ENCODE peak calls at places on chromosomes 13 and 19, in seven cellular contexts. O, W, U, Q, P, H and A are unnamed samples.

GRCh38 chr13:41565221-41565620 is 107.9 kb downstream of the RGCC start:
- DNase-seq in O (no peak), W (no peak), U (peak; percentile 89), Q (no peak), P (peak; percentile 51), H (no peak), A (peak; percentile 16)

GRCh38 chr19:3006075-3006767 is 22.9 kb downstream of the TLE2 start:
- DNase-seq in O (peak; percentile 90), W (no peak), U (no peak), Q (peak; percentile 30), P (no peak), H (no peak), A (no peak)

GRCh38 chr19:41265376-41266153 is 1.4 kb downstream of the HNRNPUL1 start:
- DNase-seq in O (peak; percentile 51), W (no peak), U (no peak), Q (peak; percentile 23), P (peak; percentile 30), H (no peak), A (peak; percentile 41)

GRCh38 chr19:57263244-57263643 is 17.0 kb upstream of the ZNF460 start:
- DNase-seq in O (no peak), W (no peak), U (no peak), Q (no peak), P (no peak), H (no peak), A (no peak)

GRCh38 chr13:66414196-66414800 is 815.8 kb downstream of the PCDH9 start:
- DNase-seq in O (no peak), W (no peak), U (no peak), Q (no peak), P (no peak), H (no peak), A (no peak)

GRCh38 chr13:100825551-100825950 is 151.0 kb upstream of the TMTC4 start:
- DNase-seq in O (no peak), W (no peak), U (no peak), Q (no peak), P (no peak), H (no peak), A (peak; percentile 14)

GRCh38 chr19:4260605-4261191 is 13.8 kb downstream of the YJU2 start:
- DNase-seq in O (no peak), W (no peak), U (no peak), Q (no peak), P (no peak), H (no peak), A (no peak)

GRCh38 chr19:5253403-5254110 is 87.1 kb downstream of the PTPRS start:
- DNase-seq in O (no peak), W (no peak), U (no peak), Q (no peak), P (peak; percentile 64), H (no peak), A (no peak)

GRCh38 chr13:97810152-97810551 is 143.3 kb upstream of the IPO5 start:
- DNase-seq in O (no peak), W (no peak), U (peak; percentile 14), Q (no peak), P (peak; percentile 36), H (no peak), A (peak; percentile 43)

GRCh38 chr19:15740785-15741184 is 3.0 kb downstream of the OR10H3 start:
- DNase-seq in O (no peak), W (no peak), U (no peak), Q (no peak), P (no peak), H (no peak), A (no peak)

GRCh38 chr13:101579291-101579802 is 126.9 kb downstream of the ITGBL1 start:
- DNase-seq in O (no peak), W (no peak), U (no peak), Q (peak; percentile 28), P (no peak), H (no peak), A (no peak)

GRCh38 chr13:28705734-28706133 is 13.0 kb downstream of the SLC46A3 start:
- DNase-seq in O (no peak), W (no peak), U (no peak), Q (no peak), P (peak; percentile 33), H (no peak), A (no peak)

GRCh38 chr13:34076943-34077703 is 259.2 kb downstream of the RFC3 start:
- DNase-seq in O (no peak), W (no peak), U (peak; percentile 3), Q (no peak), P (peak; percentile 39), H (no peak), A (peak; percentile 64)

GRCh38 chr19:42282810-42283247 is 13.8 kb downstream of the CIC start:
- DNase-seq in O (no peak), W (no peak), U (no peak), Q (no peak), P (no peak), H (no peak), A (no peak)

GRCh38 chr13:21075303-21076264 is 14.2 kb upstream of the LATS2 start:
- DNase-seq in O (peak; percentile 82), W (no peak), U (no peak), Q (peak; percentile 25), P (peak; percentile 31), H (peak; percentile 73), A (no peak)